ENCODE peak calls at places on chromosomes 12 and 14, in five cellular contexts. Y is IMR-90; J is CD8-positive, alpha-beta memory T cell; N is BJ; L is fibroblast of lung. P is an unnamed sample.
A peak's percentile ranks its signal among the peaks of the same experiment; 100 is the strongest.

GRCh38 chr14:60356921-60357550 is 108.0 kb downstream of the PPM1A start:
- DNase-seq in N (no peak), J (no peak), Y (no peak), L (no peak), P (no peak)

GRCh38 chr14:44979740-44980346 is 17.9 kb downstream of the TOGARAM1 start:
- DNase-seq in Y (no peak), N (no peak), J (no peak), L (peak; percentile 11), P (no peak)

GRCh38 chr14:105281354-105282097 is 19.3 kb downstream of the BRF1 start:
- DNase-seq in L (peak; percentile 67), N (peak; percentile 29), J (no peak), Y (peak; percentile 83), P (peak; percentile 44)

GRCh38 chr12:101794574-101794973 is 36.2 kb downstream of the GNPTAB start:
- DNase-seq in J (no peak), L (no peak), N (no peak), Y (no peak), P (no peak)

GRCh38 chr14:103260629-103261124 is 73.4 kb upstream of the EIF5 start:
- DNase-seq in J (no peak), L (peak; percentile 33), N (no peak), Y (peak; percentile 63), P (no peak)

GRCh38 chr14:31206536-31207286 is 882 bp downstream of the HECTD1 start:
- DNase-seq in N (no peak), J (peak; percentile 66), Y (no peak), L (peak; percentile 39), P (no peak)

GRCh38 chr12:22415342-22416309 is 81.1 kb upstream of the ST8SIA1 start:
- DNase-seq in Y (no peak), L (peak; percentile 86), J (no peak), N (no peak), P (no peak)

GRCh38 chr12:123533672-123534643 is at the start of gene RILPL1:
- DNase-seq in N (no peak), Y (peak; percentile 32), J (peak; percentile 59), L (peak; percentile 49), P (no peak)

GRCh38 chr12:6370994-6371754 is 4.2 kb downstream of the SCNN1A start:
- DNase-seq in Y (peak; percentile 72), L (peak; percentile 87), J (no peak), N (no peak), P (no peak)

GRCh38 chr14:23121401-23121800 is 2.3 kb upstream of the CEBPE start:
- DNase-seq in N (no peak), J (no peak), Y (peak; percentile 57), L (peak; percentile 82), P (no peak)

GRCh38 chr12:26919216-26919555 is 18.6 kb downstream of the INTS13 start:
- DNase-seq in L (no peak), Y (no peak), J (no peak), N (no peak), P (no peak)

GRCh38 chr12:56803750-56804149 is 40.6 kb downstream of the HSD17B6 start:
- DNase-seq in N (no peak), J (no peak), L (peak; percentile 4), Y (no peak), P (no peak)

GRCh38 chr12:6612247-6612646 is 5.1 kb upstream of the CHD4 start:
- DNase-seq in L (no peak), J (no peak), Y (no peak), N (no peak), P (peak; percentile 69)

GRCh38 chr14:104367811-104368750 is 211.5 kb upstream of the C14orf180 start:
- DNase-seq in L (no peak), J (no peak), N (no peak), Y (no peak), P (no peak)

GRCh38 chr14:102580552-102581110 is 11.8 kb upstream of the RCOR1 start:
- DNase-seq in Y (no peak), N (no peak), J (no peak), L (no peak), P (no peak)

GRCh38 chr12:53277981-53278380 is 9.9 kb downstream of the ESPL1 start:
- DNase-seq in L (no peak), N (no peak), J (no peak), Y (no peak), P (no peak)

GRCh38 chr14:73712540-73713141 is 1.5 kb downstream of the PNMA1 start:
- DNase-seq in L (peak; percentile 36), J (no peak), N (no peak), Y (peak; percentile 27), P (no peak)

GRCh38 chr14:94119071-94119470 is 8.5 kb downstream of the IFI27 start:
- DNase-seq in J (no peak), N (no peak), L (no peak), Y (no peak), P (no peak)

GRCh38 chr14:101520621-101521305 is 40.5 kb upstream of the DIO3 start:
- DNase-seq in N (no peak), Y (no peak), J (no peak), L (peak; percentile 27), P (no peak)

GRCh38 chr14:77301103-77301502 is 19.6 kb downstream of the POMT2 start:
- DNase-seq in J (peak; percentile 63), Y (peak; percentile 85), N (no peak), L (peak; percentile 81), P (peak; percentile 38)

GRCh38 chr12:63963863-63964262 is 119.4 kb downstream of the SRGAP1 start:
- DNase-seq in N (no peak), Y (no peak), J (no peak), L (no peak), P (no peak)

GRCh38 chr12:54879132-54879531 is 24.8 kb downstream of the MUCL1 start:
- DNase-seq in L (no peak), J (no peak), N (no peak), Y (peak; percentile 25), P (no peak)

GRCh38 chr12:109949089-109949488 is 47.1 kb downstream of the GIT2 start:
- DNase-seq in J (no peak), N (no peak), Y (peak; percentile 79), L (peak; percentile 86), P (no peak)

GRCh38 chr12:91877022-91877421 is 268.6 kb downstream of the BTG1 start:
- DNase-seq in L (peak; percentile 16), J (peak; percentile 96), N (no peak), Y (peak; percentile 40), P (peak; percentile 94)

GRCh38 chr14:24312736-24313507 is 1.6 kb downstream of the LTB4R start:
- DNase-seq in N (no peak), Y (peak; percentile 22), L (no peak), J (peak; percentile 65), P (peak; percentile 75)

GRCh38 chr14:68688872-68689371 is 103.9 kb downstream of the ZFP36L1 start:
- DNase-seq in Y (peak; percentile 76), J (no peak), L (peak; percentile 79), N (no peak), P (no peak)

GRCh38 chr14:42316746-42317145 is 710.1 kb downstream of the LRFN5 start:
- DNase-seq in L (no peak), Y (no peak), J (no peak), N (no peak), P (no peak)

GRCh38 chr14:54572316-54572715 is 5.4 kb downstream of the SAMD4A start:
- DNase-seq in N (no peak), Y (no peak), L (no peak), J (no peak), P (no peak)

GRCh38 chr14:54568821-54569591 is 2.1 kb downstream of the SAMD4A start:
- DNase-seq in Y (peak; percentile 59), L (peak; percentile 45), N (no peak), J (no peak), P (no peak)

GRCh38 chr14:54567634-54568561 is 970 bp downstream of the SAMD4A start:
- DNase-seq in L (peak; percentile 71), J (peak; percentile 61), Y (no peak), N (no peak), P (no peak)

GRCh38 chr14:54570651-54571415 is 3.9 kb downstream of the SAMD4A start:
- DNase-seq in L (peak; percentile 92), N (peak; percentile 49), Y (peak; percentile 95), J (no peak), P (no peak)

GRCh38 chr14:54570047-54570446 is 3.1 kb downstream of the SAMD4A start:
- DNase-seq in Y (no peak), L (no peak), N (no peak), J (no peak), P (no peak)
- H3K4me3 ChIP-seq in Y (peak overlapping the region; percentile 31), L (peak overlapping the region; percentile 39), N (peak overlapping the region; percentile 1), J (no peak overlapping the region), P (no peak overlapping the region)

DNA sequence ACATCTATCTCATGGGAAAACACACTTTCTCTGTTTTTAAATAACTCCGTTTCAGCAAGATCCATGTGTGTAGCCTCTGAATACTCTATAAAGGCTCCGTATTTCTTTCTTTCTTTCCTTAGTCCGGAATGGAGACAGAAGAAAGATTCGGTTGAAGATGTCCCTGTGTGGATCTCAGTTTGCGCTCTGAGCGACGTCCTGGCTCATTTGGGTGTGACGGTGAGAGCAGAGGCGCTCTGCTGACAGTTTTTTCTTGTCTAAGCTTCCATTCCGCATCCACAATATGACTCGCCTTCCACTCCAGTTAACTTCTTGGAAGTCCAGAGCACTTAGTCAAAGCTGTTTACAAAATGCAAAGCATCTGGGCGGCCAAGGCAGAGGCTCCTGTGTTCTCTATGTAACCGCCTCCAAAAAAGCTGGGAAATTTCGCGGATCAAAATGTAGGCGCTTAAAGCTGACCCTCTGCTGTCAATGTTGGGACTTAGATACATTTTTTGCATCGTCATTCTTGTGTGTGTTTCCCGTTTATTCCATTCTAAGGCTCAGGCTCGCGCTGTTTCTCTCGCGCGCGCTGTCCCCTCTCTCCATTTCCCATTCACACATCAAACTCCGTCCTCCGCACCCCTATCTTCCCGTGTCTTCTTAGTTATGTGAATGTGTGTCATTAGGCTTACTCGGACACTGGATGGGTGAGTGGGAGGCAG is 910 bp upstream of the FLRT2 start:
- DNase-seq in N (no peak), L (peak; percentile 84), Y (peak; percentile 72), J (no peak), P (no peak)
- H3K4me3 ChIP-seq in N (peak overlapping the region; percentile 82), L (peak overlapping the region; percentile 71), Y (peak overlapping the region; percentile 67), J (no peak overlapping the region), P (no peak overlapping the region)

GRCh38 chr14:64918216-64918615 is 4.0 kb downstream of the CHURC1 start:
- DNase-seq in N (no peak), J (no peak), Y (no peak), L (peak; percentile 53), P (no peak)

GRCh38 chr14:64915025-64915424 is 770 bp downstream of the CHURC1 start:
- DNase-seq in N (no peak), Y (no peak), L (no peak), J (no peak), P (no peak)

GRCh38 chr14:64919215-64919614 is 5.0 kb downstream of the CHURC1 start:
- DNase-seq in L (no peak), Y (no peak), N (no peak), J (no peak), P (no peak)

GRCh38 chr14:64914237-64914971 is at the start of gene CHURC1:
- DNase-seq in N (peak; percentile 87), Y (peak; percentile 96), L (peak; percentile 95), J (peak; percentile 99), P (peak; percentile 97)

GRCh38 chr14:64915797-64916196 is 1.5 kb downstream of the CHURC1 start:
- DNase-seq in J (no peak), L (no peak), N (no peak), Y (no peak), P (no peak)
- H3K4me3 ChIP-seq in J (peak overlapping the region; percentile 90), L (peak overlapping the region; percentile 99), N (no peak overlapping the region), Y (no peak overlapping the region), P (no peak overlapping the region)

DNA sequence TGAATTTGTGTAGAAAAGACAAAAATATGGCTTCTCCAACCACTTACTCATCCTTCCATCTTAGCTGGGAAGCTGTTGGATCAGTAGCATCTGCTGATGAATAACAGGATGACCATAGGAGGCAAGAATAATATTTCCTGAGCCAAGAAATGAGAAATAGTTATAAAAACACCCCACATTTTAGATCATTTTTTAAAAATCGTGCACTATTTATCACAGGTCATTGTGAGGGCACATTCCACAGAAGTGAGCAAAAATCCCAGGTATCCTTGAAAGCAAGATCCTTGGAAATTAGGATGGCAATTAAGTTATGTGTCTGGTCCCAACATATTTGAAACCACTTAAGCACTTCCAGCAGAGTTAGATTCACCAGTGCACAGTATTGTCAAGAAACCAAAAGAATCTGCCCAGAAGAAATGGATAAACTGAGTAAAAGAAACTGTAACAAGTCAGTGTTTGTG is 8.4 kb downstream of the FAR2 start:
- DNase-seq in N (peak; percentile 58), J (no peak), Y (peak; percentile 33), L (peak; percentile 88), P (no peak)
- H3K4me3 ChIP-seq in N (no peak overlapping the region), J (no peak overlapping the region), Y (no peak overlapping the region), L (no peak overlapping the region), P (no peak overlapping the region)

P was measured in Jurkat, Clone E6-1.